ENCODE peak calls at places on chromosomes 4 and X, in ten cellular contexts. R is esophagus squamous epithelium, L is ovary, T is HCT116, S is tibial nerve, U is stomach, B is K562, A is IMR-90, Q is heart left ventricle, X is uterus. K is an unnamed sample.

GRCh38 chr4:88275516-88275915 is 8.8 kb downstream of the PPM1K start:
- DNase-seq in L (no peak), S (no peak), T (no peak), X (no peak), U (no peak), B (no peak), A (peak; percentile 11), Q (no peak), R (no peak), K (no peak)

GRCh38 chr4:23888421-23889319 is 1.2 kb downstream of the PPARGC1A start:
- DNase-seq in Q (no peak), A (peak; percentile 52), S (peak; percentile 17), R (no peak), X (no peak), L (no peak), U (no peak), B (no peak), T (no peak), K (no peak)

GRCh38 chrX:23790147-23790497 is 7.1 kb downstream of the SAT1 start:
- DNase-seq in S (no peak), U (peak; percentile 51), R (no peak), L (no peak), B (no peak), A (no peak), T (no peak), Q (no peak), X (no peak), K (no peak)

GRCh38 chr4:138034871-138035270 is 207.3 kb downstream of the SLC7A11 start:
- DNase-seq in Q (no peak), A (peak; percentile 87), B (peak; percentile 3), S (no peak), R (no peak), T (no peak), L (no peak), U (no peak), X (no peak), K (no peak)

GRCh38 chrX:43493751-43494150 is 162.3 kb upstream of the MAOA start:
- DNase-seq in X (no peak), L (no peak), S (no peak), A (no peak), Q (no peak), R (no peak), T (no peak), B (no peak), U (no peak), K (no peak)

GRCh38 chrX:26783512-26784225 is 567.7 kb downstream of the MAGEB5 start:
- DNase-seq in A (peak; percentile 11), Q (no peak), R (no peak), U (peak; percentile 36), S (no peak), X (no peak), T (peak; percentile 29), B (peak; percentile 48), L (no peak), K (no peak)

GRCh38 chrX:10240918-10241317 is 84.1 kb downstream of the CLCN4 start:
- DNase-seq in T (no peak), S (peak; percentile 14), L (no peak), B (no peak), U (no peak), A (peak; percentile 94), Q (no peak), R (no peak), X (peak; percentile 47), K (peak; percentile 16)

GRCh38 chrX:25005382-25006185 is 10.2 kb downstream of the ARX start:
- DNase-seq in S (no peak), L (peak; percentile 47), T (no peak), R (no peak), Q (no peak), B (no peak), X (no peak), A (no peak), U (no peak), K (no peak)

GRCh38 chrX:34903316-34903715 is 39.3 kb upstream of the FAM47B start:
- DNase-seq in R (no peak), U (no peak), A (peak; percentile 31), S (no peak), Q (no peak), X (no peak), T (no peak), B (no peak), L (no peak), K (no peak)

GRCh38 chr4:673349-674091 is 556 bp downstream of the ATP5ME start:
- DNase-seq in Q (peak; percentile 81), A (no peak), U (peak; percentile 53), T (no peak), R (no peak), X (no peak), B (peak; percentile 67), S (peak; percentile 14), L (no peak), K (no peak)

GRCh38 chrX:53071604-53072417 is 10.4 kb upstream of the TSPYL2 start:
- DNase-seq in Q (peak; percentile 69), L (peak; percentile 84), X (peak; percentile 85), T (peak; percentile 50), U (peak; percentile 81), B (peak; percentile 81), R (peak; percentile 10), S (peak; percentile 80), A (peak; percentile 56), K (peak; percentile 63)
- H3K4me3 ChIP-seq in Q (peak overlapping the region; percentile 51), L (peak overlapping the region; percentile 28), X (peak overlapping the region; percentile 39), T (peak overlapping the region; percentile 60), U (peak overlapping the region; percentile 28), B (peak overlapping the region; percentile 34), R (peak overlapping the region; percentile 34), S (peak overlapping the region; percentile 49), A (no peak overlapping the region), K (no peak overlapping the region)

GRCh38 chrX:54352677-54353076 is 5.2 kb downstream of the WNK3 start:
- DNase-seq in R (no peak), A (no peak), B (no peak), L (no peak), U (no peak), T (no peak), Q (no peak), X (no peak), S (no peak), K (no peak)

GRCh38 chrX:54358424-54359211 is 772 bp upstream of the WNK3 start:
- DNase-seq in A (peak; percentile 41), L (peak; percentile 74), B (no peak), Q (peak; percentile 71), X (peak; percentile 49), U (no peak), R (no peak), T (no peak), S (peak; percentile 10), K (peak; percentile 16)

GRCh38 chrX:54359408-54359807 is 1.6 kb upstream of the WNK3 start:
- DNase-seq in X (no peak), L (no peak), R (no peak), U (no peak), Q (no peak), B (no peak), T (no peak), S (no peak), A (no peak), K (no peak)

GRCh38 chrX:54357414-54358377 is at the start of gene WNK3:
- DNase-seq in L (peak; percentile 90), Q (peak; percentile 81), S (peak; percentile 58), U (peak; percentile 63), A (peak; percentile 57), X (peak; percentile 87), T (no peak), R (peak; percentile 10), B (no peak), K (peak; percentile 51)
- TF ChIP-seq POLR2A in L (peak; percentile 56), Q (no peak), S (no peak), U (no peak), A (no peak), X (peak; percentile 35), T (no peak), R (peak; percentile 19), B (no peak), K (no peak)

GRCh38 chr4:92451792-92452191 is 148.0 kb downstream of the GRID2 start:
- DNase-seq in L (no peak), X (no peak), T (no peak), S (no peak), U (no peak), A (no peak), R (no peak), B (no peak), Q (no peak), K (no peak)

GRCh38 chr4:92445127-92445526 is 141.4 kb downstream of the GRID2 start:
- DNase-seq in B (no peak), A (no peak), L (no peak), T (no peak), Q (no peak), R (no peak), U (no peak), X (no peak), S (no peak), K (no peak)

GRCh38 chr4:92450694-92451093 is 146.9 kb downstream of the GRID2 start:
- DNase-seq in T (no peak), X (no peak), S (no peak), Q (no peak), B (no peak), U (no peak), L (no peak), A (no peak), R (no peak), K (no peak)

DNA sequence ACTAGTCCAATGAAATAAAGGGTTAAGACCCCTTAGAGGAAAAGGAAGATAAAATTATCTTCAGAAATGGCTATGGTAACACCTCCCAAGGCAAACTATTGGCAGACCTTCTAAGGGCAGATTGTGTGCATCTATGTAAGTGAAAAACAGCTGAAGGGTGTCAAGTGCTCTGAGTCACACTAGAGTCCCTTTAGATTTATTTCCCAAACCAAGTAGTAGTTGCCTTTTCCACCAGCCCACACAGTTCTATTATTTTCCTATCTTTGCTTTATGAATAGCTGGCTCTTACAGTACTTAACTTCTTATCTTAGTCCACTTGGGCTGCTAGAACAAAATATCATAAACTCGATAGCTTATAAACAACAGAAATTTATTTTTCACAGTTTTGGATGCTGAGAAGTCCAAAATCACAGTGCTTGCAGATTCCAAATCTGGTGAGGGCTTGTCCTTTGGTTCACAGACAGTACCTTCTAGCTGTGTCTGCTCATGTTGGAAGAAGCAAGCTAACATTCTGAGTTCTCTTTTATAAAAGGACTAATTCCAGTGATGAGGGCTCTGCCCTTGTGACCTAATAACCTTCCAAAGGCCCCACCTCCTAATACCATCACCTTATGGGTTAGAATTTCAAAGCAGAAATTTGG is 143.6 kb downstream of the GRID2 start:
- DNase-seq in U (no peak), S (no peak), Q (no peak), L (no peak), T (no peak), A (no peak), X (no peak), R (no peak), B (no peak), K (no peak)
- H3K4me3 ChIP-seq in U (no peak overlapping the region), S (no peak overlapping the region), Q (no peak overlapping the region), L (no peak overlapping the region), T (no peak overlapping the region), A (no peak overlapping the region), X (no peak overlapping the region), R (no peak overlapping the region), B (no peak overlapping the region), K (no peak overlapping the region)

DNA sequence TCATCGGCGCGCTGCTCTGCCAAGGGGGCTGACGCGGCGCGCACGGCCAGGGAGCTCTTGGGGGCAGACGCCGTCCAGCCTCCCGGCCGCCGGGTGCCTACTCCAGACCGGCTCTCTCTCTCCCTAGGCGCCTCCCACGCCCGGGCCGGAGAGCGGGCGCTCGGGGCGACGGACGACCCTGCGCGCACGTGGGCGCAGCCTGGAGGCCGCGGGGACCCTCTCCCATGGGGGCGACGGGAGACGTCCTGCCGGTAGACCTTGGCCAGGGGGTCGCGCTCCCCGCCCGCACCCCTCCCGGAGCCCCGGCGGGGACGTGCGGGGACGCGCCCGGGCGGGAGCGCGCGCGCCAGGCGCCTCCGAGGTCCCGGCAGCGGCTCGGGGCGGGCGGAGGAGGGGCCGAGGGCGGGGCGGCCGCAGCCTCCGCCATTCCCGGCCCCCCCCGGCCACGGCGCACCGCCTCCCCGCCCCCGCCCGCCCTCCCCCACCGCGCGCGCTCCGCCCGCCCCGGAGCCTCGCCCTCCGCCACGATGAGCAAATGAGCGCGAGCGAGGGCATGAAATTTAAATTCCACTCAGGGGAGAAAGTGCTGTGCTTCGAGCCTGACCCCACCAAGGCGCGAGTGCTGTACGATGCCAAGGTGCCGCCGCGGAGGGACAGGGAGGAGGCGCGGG is at the start of gene MSL3:
- DNase-seq in T (no peak), B (peak; percentile 63), A (peak; percentile 61), L (peak; percentile 60), U (peak; percentile 56), Q (peak; percentile 74), X (no peak), R (no peak), S (peak; percentile 7), K (no peak)
- TF ChIP-seq POLR2A in T (no peak), B (peak; percentile 4), A (peak; percentile 52), L (no peak), U (no peak), Q (peak; percentile 66), X (peak; percentile 57), R (no peak), S (no peak), K (no peak)

K was measured in lower leg skin.